ENCODE peak calls at places on chromosomes 2 and 18, in four cellular contexts. U is right lobe of liver, K is endodermal cell, J is RWPE1. O is an unnamed sample.

GRCh38 chr2:107469437-107469995 is 357.2 kb upstream of the RGPD4 start:
- DNase-seq in U (no peak), K (no peak), J (no peak), O (no peak)

GRCh38 chr2:191578031-191578430 is 99.9 kb upstream of the NABP1 start:
- DNase-seq in U (no peak), K (no peak), J (no peak), O (peak)

GRCh38 chr2:100646039-100646438 is 83.2 kb downstream of the PDCL3 start:
- DNase-seq in U (no peak), K (peak), J (no peak), O (no peak)

GRCh38 chr18:22167091-22167470 is 2.3 kb upstream of the GATA6 start:
- DNase-seq in U (peak), K (peak), J (no peak), O (no peak)

GRCh38 chr18:47953471-47953931 is 23.0 kb upstream of the SMAD2 start:
- DNase-seq in U (no peak), K (no peak), J (peak), O (peak)

GRCh38 chr2:7611750-7612149 is 694.5 kb downstream of the RNF144A start:
- DNase-seq in U (no peak), K (no peak), J (no peak), O (no peak)

GRCh38 chr2:43114210-43114609 is 112.2 kb downstream of the ZFP36L2 start:
- DNase-seq in U (no peak), K (peak), J (peak), O (peak)

GRCh38 chr2:65708129-65708528 is 275.7 kb upstream of the SPRED2 start:
- DNase-seq in U (no peak), K (no peak), J (no peak), O (no peak)

GRCh38 chr2:234496442-234496834 is 443 bp downstream of the ARL4C start:
- DNase-seq in U (no peak), K (peak), J (peak), O (peak)

GRCh38 chr18:40293311-40293710 is 1661.7 kb upstream of the PIK3C3 start:
- DNase-seq in U (no peak), K (no peak), J (no peak), O (peak)

GRCh38 chr18:49892148-49892924 is 79.0 kb upstream of the ACAA2 start:
- DNase-seq in U (no peak), K (no peak), J (peak), O (peak)

GRCh38 chr2:66553370-66553769 is 118.4 kb downstream of the MEIS1 start:
- DNase-seq in U (peak), K (no peak), J (no peak), O (peak)

GRCh38 chr2:30716117-30716900 is 90.9 kb downstream of the CAPN13 start:
- DNase-seq in U (no peak), K (peak), J (no peak), O (no peak)

GRCh38 chr2:172986040-172986439 is 89.6 kb upstream of the MAP3K20 start:
- DNase-seq in U (no peak), K (no peak), J (peak), O (peak)

GRCh38 chr2:73334620-73335019 is 41.3 kb upstream of the EGR4 start:
- DNase-seq in U (no peak), K (no peak), J (no peak), O (no peak)

GRCh38 chr2:47177042-47177565 is 22.0 kb upstream of the STPG4 start:
- DNase-seq in U (no peak), K (no peak), J (no peak), O (no peak)
- TF ChIP-seq CTCF in U (no peak), K (no peak), J (no peak), O (no peak)

GRCh38 chr2:187612857-187613256 is 58.6 kb upstream of the TFPI start:
- DNase-seq in U (no peak), K (no peak), J (no peak), O (no peak)

GRCh38 chr2:187617925-187618324 is 63.7 kb upstream of the TFPI start:
- DNase-seq in U (no peak), K (no peak), J (no peak), O (no peak)

GRCh38 chr2:187617120-187617519 is 62.9 kb upstream of the TFPI start:
- DNase-seq in U (no peak), K (no peak), J (no peak), O (no peak)

GRCh38 chr2:187614756-187615155 is 60.5 kb upstream of the TFPI start:
- DNase-seq in U (no peak), K (no peak), J (no peak), O (no peak)

GRCh38 chr2:187615364-187615763 is 61.1 kb upstream of the TFPI start:
- DNase-seq in U (no peak), K (no peak), J (no peak), O (no peak)
- TF ChIP-seq CTCF in U (no peak), K (no peak), J (no peak), O (no peak)

GRCh38 chr2:238289574-238289973 is 1.2 kb upstream of the PER2 start:
- DNase-seq in U (peak), K (no peak), J (no peak), O (no peak)

GRCh38 chr2:238290079-238290478 is 1.7 kb upstream of the PER2 start:
- DNase-seq in U (peak), K (peak), J (peak), O (peak)

GRCh38 chr2:238287702-238288649 is at the start of gene PER2:
- DNase-seq in U (peak), K (peak), J (peak), O (peak)

GRCh38 chr2:238286987-238287386 is 1.4 kb downstream of the PER2 start:
- DNase-seq in U (peak), K (no peak), J (no peak), O (no peak)

GRCh38 chr2:238288650-238289573 is 502 bp upstream of the PER2 start:
- DNase-seq in U (peak), K (peak), J (peak), O (peak)
- TF ChIP-seq CTCF in U (no peak), K (peak), J (no peak), O (no peak)

GRCh38 chr2:105039559-105039958 is 1.7 kb downstream of the MRPS9 start:
- DNase-seq in U (no peak), K (no peak), J (no peak), O (no peak)
- TF ChIP-seq CTCF in U (no peak), K (no peak), J (no peak), O (no peak)

GRCh38 chr2:42030196-42030759 is 17.5 kb upstream of the PKDCC start:
- DNase-seq in U (no peak), K (peak), J (no peak), O (no peak)

GRCh38 chr2:42029639-42030195 is 18.1 kb upstream of the PKDCC start:
- DNase-seq in U (no peak), K (peak), J (no peak), O (no peak)

GRCh38 chr2:42026332-42026731 is 21.5 kb upstream of the PKDCC start:
- DNase-seq in U (no peak), K (no peak), J (no peak), O (no peak)

GRCh38 chr2:42030829-42031228 is 17.0 kb upstream of the PKDCC start:
- DNase-seq in U (no peak), K (no peak), J (no peak), O (no peak)

GRCh38 chr2:42028571-42029148 is 19.2 kb upstream of the PKDCC start:
- DNase-seq in U (no peak), K (no peak), J (no peak), O (no peak)
- TF ChIP-seq CTCF in U (no peak), K (no peak), J (no peak), O (no peak)

O was measured in epithelial cell of esophagus.